ENCODE peak calls at places on chromosomes 3 and 15, in ten cellular contexts. G, H, P, F, B, C, Y, K, N and Z are unnamed samples.

GRCh38 chr15:95557226-95558046 is 773.1 kb upstream of the NR2F2 start:
- DNase-seq in G (no peak), H (peak), P (peak), F (peak), B (no peak), C (no peak), Y (peak), K (no peak), N (peak), Z (peak)

GRCh38 chr15:69338535-69339213 is 40.0 kb downstream of the PAQR5 start:
- DNase-seq in G (no peak), H (no peak), P (no peak), F (no peak), B (no peak), C (no peak), Y (peak), K (no peak), N (no peak), Z (no peak)

GRCh38 chr3:192887047-192887446 is 30.6 kb downstream of the MB21D2 start:
- DNase-seq in G (no peak), H (no peak), P (no peak), F (peak), B (no peak), C (no peak), Y (peak), K (no peak), N (no peak), Z (no peak)

GRCh38 chr15:76903251-76903681 is 1.9 kb downstream of the SCAPER start:
- DNase-seq in G (no peak), H (peak), P (no peak), F (peak), B (peak), C (peak), Y (peak), K (peak), N (peak), Z (no peak)

GRCh38 chr3:139646505-139646904 is 31.3 kb downstream of the NMNAT3 start:
- DNase-seq in G (no peak), H (no peak), P (no peak), F (no peak), B (no peak), C (no peak), Y (no peak), K (no peak), N (no peak), Z (no peak)

GRCh38 chr3:121584418-121584817 is 8.8 kb upstream of the FBXO40 start:
- DNase-seq in G (no peak), H (no peak), P (no peak), F (no peak), B (no peak), C (no peak), Y (no peak), K (no peak), N (no peak), Z (no peak)

GRCh38 chr15:95017950-95018349 is 786.6 kb downstream of the MCTP2 start:
- DNase-seq in G (no peak), H (no peak), P (no peak), F (no peak), B (no peak), C (no peak), Y (no peak), K (no peak), N (no peak), Z (no peak)

GRCh38 chr15:74399511-74400312 is 32.3 kb upstream of the CYP11A1 start:
- DNase-seq in G (no peak), H (peak), P (no peak), F (no peak), B (no peak), C (no peak), Y (peak), K (no peak), N (peak), Z (no peak)

GRCh38 chr15:31260646-31261265 is 65.9 kb upstream of the KLF13 start:
- DNase-seq in G (no peak), H (no peak), P (no peak), F (no peak), B (no peak), C (no peak), Y (no peak), K (no peak), N (no peak), Z (no peak)

GRCh38 chr3:143775401-143775970 is 72.8 kb downstream of the SLC9A9 start:
- DNase-seq in G (peak), H (peak), P (no peak), F (peak), B (peak), C (peak), Y (peak), K (peak), N (peak), Z (no peak)

GRCh38 chr3:100954990-100955389 is 38.2 kb downstream of the ABI3BP start:
- DNase-seq in G (no peak), H (peak), P (no peak), F (no peak), B (no peak), C (no peak), Y (peak), K (no peak), N (peak), Z (no peak)

GRCh38 chr3:188370081-188370830 is 216.3 kb downstream of the LPP start:
- DNase-seq in G (no peak), H (no peak), P (no peak), F (no peak), B (no peak), C (no peak), Y (no peak), K (no peak), N (no peak), Z (no peak)

GRCh38 chr15:95018888-95019545 is 787.7 kb downstream of the MCTP2 start:
- DNase-seq in G (no peak), H (peak), P (no peak), F (peak), B (no peak), C (no peak), Y (peak), K (no peak), N (peak), Z (peak)

GRCh38 chr3:14950274-14950673 is 2.9 kb downstream of the NR2C2 start:
- DNase-seq in G (no peak), H (no peak), P (no peak), F (no peak), B (no peak), C (no peak), Y (no peak), K (no peak), N (no peak), Z (no peak)

GRCh38 chr3:196141866-196142673 is 60.2 kb upstream of the TFRC start:
- DNase-seq in G (no peak), H (no peak), P (no peak), F (no peak), B (no peak), C (no peak), Y (no peak), K (no peak), N (no peak), Z (no peak)